ENCODE peak calls at places on chromosome 6, in five cellular contexts. S is uterus, C is spleen, K is prostate gland, B is ovary. U is an unnamed sample.

GRCh38 chr6:158972241-158973233 is 27.5 kb downstream of the RSPH3 start:
- DNase-seq in S (no peak), C (no peak), K (peak; percentile 15), B (no peak), U (no peak)

GRCh38 chr6:137952247-137952646 is 85.2 kb downstream of the TNFAIP3 start:
- DNase-seq in S (no peak), C (no peak), K (no peak), B (no peak), U (no peak)

GRCh38 chr6:26159417-26160273 is 72.4 kb downstream of the HFE start:
- DNase-seq in S (no peak), C (no peak), K (no peak), B (no peak), U (no peak)

GRCh38 chr6:16129623-16130243 is 847 bp downstream of the MYLIP start:
- DNase-seq in S (peak; percentile 40), C (no peak), K (no peak), B (no peak), U (peak; percentile 52)

GRCh38 chr6:28489366-28490190 is 26.0 kb downstream of the GPX6 start:
- DNase-seq in S (peak; percentile 88), C (no peak), K (no peak), B (peak; percentile 81), U (peak; percentile 28)

GRCh38 chr6:131379951-131380350 is 193.1 kb upstream of the ARG1 start:
- DNase-seq in S (no peak), C (no peak), K (no peak), B (no peak), U (no peak)

GRCh38 chr6:136344420-136344819 is 54.8 kb upstream of the BCLAF1 start:
- DNase-seq in S (no peak), C (no peak), K (no peak), B (no peak), U (no peak)

GRCh38 chr6:112252571-112253504 is 1.5 kb downstream of the LAMA4 start:
- DNase-seq in S (peak; percentile 42), C (no peak), K (no peak), B (no peak), U (no peak)

GRCh38 chr6:3322366-3322890 is 63.7 kb downstream of the PSMG4 start:
- DNase-seq in S (no peak), C (peak; percentile 61), K (no peak), B (no peak), U (no peak)

GRCh38 chr6:169046483-169047192 is 207.0 kb downstream of the THBS2 start:
- DNase-seq in S (no peak), C (no peak), K (no peak), B (no peak), U (no peak)

GRCh38 chr6:150881911-150882481 is 16.5 kb downstream of the MTHFD1L start:
- DNase-seq in S (peak; percentile 54), C (no peak), K (peak; percentile 16), B (peak; percentile 60), U (no peak)

GRCh38 chr6:158639056-158639455 is 5.5 kb downstream of the DYNLT1 start:
- DNase-seq in S (no peak), C (no peak), K (no peak), B (no peak), U (peak; percentile 10)

GRCh38 chr6:143059616-143060353 is 904 bp upstream of the AIG1 start:
- DNase-seq in S (peak; percentile 21), C (no peak), K (peak; percentile 63), B (no peak), U (no peak)

GRCh38 chr6:42929928-42930360 is 664 bp downstream of the CNPY3 start:
- DNase-seq in S (no peak), C (peak; percentile 87), K (no peak), B (no peak), U (peak; percentile 32)

GRCh38 chr6:10347561-10348327 is 67.1 kb downstream of the TFAP2A start:
- DNase-seq in S (no peak), C (no peak), K (no peak), B (no peak), U (no peak)

GRCh38 chr6:8017276-8017701 is 46.9 kb downstream of the BLOC1S5 start:
- DNase-seq in S (no peak), C (no peak), K (no peak), B (no peak), U (no peak)

GRCh38 chr6:157312733-157313132 is 10.6 kb downstream of the TMEM242 start:
- DNase-seq in S (no peak), C (no peak), K (no peak), B (no peak), U (no peak)

GRCh38 chr6:8579372-8579771 is 144.0 kb upstream of the SLC35B3 start:
- DNase-seq in S (no peak), C (no peak), K (no peak), B (no peak), U (no peak)

GRCh38 chr6:154606457-154606856 is 96.0 kb upstream of the CNKSR3 start:
- DNase-seq in S (no peak), C (no peak), K (no peak), B (no peak), U (no peak)

GRCh38 chr6:134123666-134124208 is 71.3 kb upstream of the SLC2A12 start:
- DNase-seq in S (no peak), C (no peak), K (peak; percentile 37), B (no peak), U (no peak)

GRCh38 chr6:93341900-93342613 is 77.3 kb downstream of the EPHA7 start:
- DNase-seq in S (no peak), C (no peak), K (no peak), B (no peak), U (no peak)

GRCh38 chr6:156687875-156688549 is 89.2 kb upstream of the ARID1B start:
- DNase-seq in S (no peak), C (no peak), K (peak; percentile 10), B (peak; percentile 44), U (peak; percentile 29)

GRCh38 chr6:47137073-47137472 is 94.9 kb upstream of the ADGRF1 start:
- DNase-seq in S (no peak), C (no peak), K (no peak), B (no peak), U (no peak)

GRCh38 chr6:161439093-161439492 is 165.2 kb upstream of the AGPAT4 start:
- DNase-seq in S (peak; percentile 48), C (no peak), K (no peak), B (peak; percentile 52), U (no peak)

GRCh38 chr6:107715523-107716321 is 108.4 kb downstream of the SCML4 start:
- DNase-seq in S (no peak), C (no peak), K (no peak), B (no peak), U (no peak)

GRCh38 chr6:148509152-148509571 is 166.5 kb downstream of the SASH1 start:
- DNase-seq in S (no peak), C (no peak), K (no peak), B (no peak), U (no peak)

GRCh38 chr6:28944412-28945006 is 20.7 kb upstream of the TRIM27 start:
- DNase-seq in S (peak; percentile 49), C (no peak), K (peak; percentile 40), B (peak; percentile 62), U (peak; percentile 41)

GRCh38 chr6:52644246-52644645 is 26.7 kb upstream of the TMEM14A start:
- DNase-seq in S (no peak), C (no peak), K (no peak), B (no peak), U (no peak)

GRCh38 chr6:26126394-26127221 is 39.4 kb downstream of the HFE start:
- DNase-seq in S (no peak), C (no peak), K (no peak), B (no peak), U (no peak)

GRCh38 chr6:17988422-17988944 is 1.0 kb upstream of the KIF13A start:
- DNase-seq in S (peak; percentile 21), C (no peak), K (peak; percentile 14), B (peak; percentile 28), U (no peak)

GRCh38 chr6:139374357-139375238 is at the start of gene CITED2:
- DNase-seq in S (peak; percentile 95), C (peak; percentile 97), K (peak; percentile 93), B (peak; percentile 95), U (peak; percentile 95)
- TF ChIP-seq POLR2A in S (peak; percentile 86), C (peak; percentile 97), K (peak; percentile 86), B (peak; percentile 95), U (peak; percentile 87)

GRCh38 chr6:122406187-122406586 is 6.7 kb downstream of the HSF2 start:
- DNase-seq in S (no peak), C (no peak), K (no peak), B (no peak), U (no peak)

GRCh38 chr6:122408697-122409458 is 9.4 kb downstream of the HSF2 start:
- DNase-seq in S (no peak), C (no peak), K (no peak), B (no peak), U (no peak)

GRCh38 chr6:122407712-122408111 is 8.3 kb downstream of the HSF2 start:
- DNase-seq in S (no peak), C (no peak), K (no peak), B (no peak), U (no peak)

GRCh38 chr6:122408240-122408639 is 8.8 kb downstream of the HSF2 start:
- DNase-seq in S (no peak), C (no peak), K (no peak), B (no peak), U (no peak)

DNA sequence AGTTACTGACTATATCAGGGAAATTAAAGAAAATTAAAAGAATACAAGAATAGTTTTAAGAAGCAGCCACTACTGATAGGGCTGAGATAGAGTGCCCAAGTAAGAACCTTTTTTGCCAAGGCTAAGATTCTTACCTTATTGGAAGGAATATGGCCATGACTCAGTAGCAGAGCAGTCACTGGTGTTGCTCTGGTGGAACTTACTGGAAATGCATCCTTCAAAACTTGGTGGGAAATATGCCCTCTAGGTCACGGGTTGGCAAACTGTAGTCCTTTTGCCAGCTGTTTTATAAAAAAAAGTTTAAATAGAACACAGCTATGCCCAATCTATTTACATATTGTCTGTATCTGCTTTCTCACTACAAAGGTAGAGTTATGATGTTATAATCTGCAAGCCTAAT is 6.0 kb downstream of the HSF2 start:
- DNase-seq in S (no peak), C (no peak), K (no peak), B (no peak), U (no peak)
- TF ChIP-seq CTCF in S (no peak), C (no peak), K (no peak), B (no peak), U (no peak)

GRCh38 chr6:79536969-79537747 is at the start of gene LCA5:
- DNase-seq in S (peak; percentile 95), C (peak; percentile 94), K (peak; percentile 97), B (peak; percentile 92), U (peak; percentile 91)
- TF ChIP-seq POLR2A in S (peak; percentile 90), C (no peak), K (peak; percentile 83), B (peak; percentile 56), U (no peak)

DNA sequence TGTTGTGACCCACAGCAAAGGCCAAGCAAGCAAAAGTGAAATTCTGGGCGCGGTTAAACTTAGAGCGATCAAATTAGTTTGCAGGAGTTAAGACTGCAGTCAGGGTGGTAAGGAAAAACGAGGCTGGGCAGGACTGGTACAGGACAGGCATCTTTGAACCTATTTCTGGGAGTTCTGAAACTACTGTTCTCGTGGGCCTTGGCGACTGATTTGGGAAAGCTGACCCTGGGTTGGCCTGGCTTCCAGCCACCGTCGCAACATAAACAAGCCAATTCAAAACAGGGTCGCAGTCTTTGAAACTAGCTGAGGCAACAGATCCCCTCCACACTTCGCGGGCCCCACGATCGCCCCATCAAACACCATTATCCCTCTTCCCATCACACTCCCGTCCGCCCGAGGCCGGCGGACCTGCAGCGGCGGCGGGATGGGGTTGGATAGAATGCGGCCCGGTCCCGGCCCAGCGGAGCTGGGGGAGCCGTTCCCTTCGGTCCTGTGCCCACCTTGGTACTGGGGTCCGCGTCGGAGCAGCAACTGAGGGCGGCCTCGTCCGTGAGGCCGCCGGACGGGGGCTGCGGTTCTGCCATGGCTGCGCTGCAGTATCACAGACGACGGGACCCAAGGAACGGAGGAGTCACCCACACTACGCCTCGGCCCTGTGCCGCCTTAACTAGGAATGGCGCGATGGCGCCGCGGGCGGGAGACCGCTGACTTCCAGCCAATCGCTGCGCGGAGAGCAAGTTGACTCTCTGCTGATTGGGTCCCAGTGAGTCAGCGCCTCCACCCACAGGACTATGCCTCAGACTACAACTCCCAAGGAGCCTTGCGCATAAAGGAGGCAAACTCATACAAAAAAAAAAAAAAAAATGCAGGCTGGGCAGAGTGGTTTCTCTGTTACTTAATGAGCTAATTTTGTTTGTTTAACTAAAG is at the start of gene GLO1:
- DNase-seq in S (peak; percentile 98), C (peak; percentile 99), K (peak; percentile 99), B (peak; percentile 96), U (peak; percentile 98)
- TF ChIP-seq CTCF in S (no peak), C (peak; percentile 18), K (no peak), B (no peak), U (no peak)